ENCODE peak calls at places on chromosomes 3 and 15, in six cellular contexts. B is dorsolateral prefrontal cortex, S is transverse colon, K is tibial artery, X is astrocyte of the cerebellum, G is upper lobe of left lung. R is an unnamed sample.

GRCh38 chr3:141979050-141979671 is 102.7 kb downstream of the ATP1B3 start:
- DNase-seq in X (peak; percentile 62), S (no peak), G (no peak), K (no peak), B (no peak), R (no peak)

GRCh38 chr15:74790080-74790916 is 8.4 kb downstream of the CSK start:
- DNase-seq in S (peak; percentile 68), G (peak; percentile 69), X (peak; percentile 82), B (peak; percentile 81), K (peak; percentile 77), R (no peak)

GRCh38 chr3:130644600-130645232 is 101.9 kb downstream of the PIK3R4 start:
- DNase-seq in G (no peak), K (no peak), S (no peak), B (no peak), X (no peak), R (no peak)

GRCh38 chr3:126124148-126124868 is 40.4 kb upstream of the SLC41A3 start:
- DNase-seq in G (peak; percentile 14), B (peak; percentile 34), K (peak; percentile 41), S (peak; percentile 6), X (no peak), R (no peak)

GRCh38 chr3:44031387-44032380 is 210.0 kb upstream of the TOPAZ1 start:
- DNase-seq in S (no peak), B (no peak), K (no peak), G (no peak), X (peak; percentile 16), R (no peak)

GRCh38 chr15:83848315-83849050 is 194.6 kb downstream of the ADAMTSL3 start:
- DNase-seq in G (no peak), X (no peak), K (no peak), B (no peak), S (no peak), R (no peak)

GRCh38 chr3:159472611-159473010 is 516.0 kb upstream of the IL12A start:
- DNase-seq in G (no peak), B (no peak), X (no peak), S (no peak), K (no peak), R (no peak)

GRCh38 chr3:72011495-72011894 is 226.5 kb upstream of the PROK2 start:
- DNase-seq in K (no peak), S (no peak), G (no peak), B (no peak), X (peak; percentile 55), R (no peak)

GRCh38 chr3:135581806-135582205 is 383.7 kb upstream of the PPP2R3A start:
- DNase-seq in B (no peak), X (no peak), G (no peak), S (no peak), K (no peak), R (no peak)

GRCh38 chr15:69782809-69783208 is 314.9 kb downstream of the TLE3 start:
- DNase-seq in K (no peak), B (no peak), X (no peak), G (no peak), S (no peak), R (no peak)

GRCh38 chr3:126014252-126014651 is 45.3 kb downstream of the ROPN1B start:
- DNase-seq in S (no peak), K (no peak), X (peak; percentile 19), B (no peak), G (no peak), R (no peak)

GRCh38 chr3:184546252-184546651 is 15.3 kb upstream of the EPHB3 start:
- DNase-seq in B (no peak), G (peak; percentile 47), X (no peak), K (peak; percentile 64), S (no peak), R (no peak)

GRCh38 chr3:3827111-3827510 is 27.9 kb downstream of the LRRN1 start:
- DNase-seq in G (no peak), K (no peak), B (no peak), S (no peak), X (no peak), R (no peak)

GRCh38 chr3:11733914-11734313 is 90.2 kb upstream of the VGLL4 start:
- DNase-seq in B (no peak), X (no peak), S (no peak), K (no peak), G (no peak), R (no peak)

GRCh38 chr15:30990451-30991300 is 752 bp downstream of the MTMR10 start:
- DNase-seq in X (no peak), S (peak; percentile 33), K (no peak), G (no peak), B (no peak), R (no peak)

GRCh38 chr15:90911906-90912769 is 9.0 kb downstream of the MAN2A2 start:
- DNase-seq in B (no peak), X (no peak), K (no peak), S (no peak), G (peak; percentile 22), R (no peak)

GRCh38 chr3:34882764-34883163 is 756.6 kb upstream of the ARPP21 start:
- DNase-seq in G (no peak), S (no peak), B (no peak), K (no peak), X (peak; percentile 3), R (no peak)
- TF ChIP-seq CTCF in G (no peak), S (no peak), B (no peak), K (no peak), X (peak; percentile 69), R (peak; percentile 53)

GRCh38 chr3:14216257-14217048 is 37.8 kb downstream of the LSM3 start:
- DNase-seq in K (no peak), B (peak; percentile 73), G (peak; percentile 80), S (no peak), X (peak; percentile 53), R (peak; percentile 68)
- TF ChIP-seq CTCF in K (no peak), B (peak; percentile 10), G (peak; percentile 13), S (no peak), X (peak; percentile 64), R (peak; percentile 62)

GRCh38 chr3:138429665-138430064 is 4.8 kb upstream of the ESYT3 start:
- DNase-seq in B (no peak), G (no peak), K (no peak), S (no peak), X (no peak), R (no peak)

GRCh38 chr3:138423316-138423715 is 11.1 kb upstream of the ESYT3 start:
- DNase-seq in B (no peak), G (no peak), K (no peak), X (no peak), S (no peak), R (no peak)

GRCh38 chr3:138426211-138426610 is 8.2 kb upstream of the ESYT3 start:
- DNase-seq in K (no peak), G (peak; percentile 6), X (no peak), S (no peak), B (no peak), R (no peak)
- TF ChIP-seq CTCF in K (peak; percentile 41), G (no peak), X (peak; percentile 69), S (peak; percentile 10), B (peak; percentile 39), R (no peak)

GRCh38 chr15:77808077-77808476 is 175.4 kb upstream of the LINGO1 start:
- DNase-seq in G (no peak), X (no peak), K (no peak), S (no peak), B (peak; percentile 75), R (no peak)

GRCh38 chr15:77807115-77807514 is 174.4 kb upstream of the LINGO1 start:
- DNase-seq in B (no peak), X (no peak), S (no peak), K (no peak), G (no peak), R (no peak)

GRCh38 chr15:77808581-77809198 is 176.0 kb upstream of the LINGO1 start:
- DNase-seq in K (no peak), S (no peak), G (no peak), X (no peak), B (no peak), R (no peak)

GRCh38 chr15:77803487-77803886 is 170.8 kb upstream of the LINGO1 start:
- DNase-seq in X (no peak), K (no peak), B (no peak), G (no peak), S (no peak), R (no peak)

DNA sequence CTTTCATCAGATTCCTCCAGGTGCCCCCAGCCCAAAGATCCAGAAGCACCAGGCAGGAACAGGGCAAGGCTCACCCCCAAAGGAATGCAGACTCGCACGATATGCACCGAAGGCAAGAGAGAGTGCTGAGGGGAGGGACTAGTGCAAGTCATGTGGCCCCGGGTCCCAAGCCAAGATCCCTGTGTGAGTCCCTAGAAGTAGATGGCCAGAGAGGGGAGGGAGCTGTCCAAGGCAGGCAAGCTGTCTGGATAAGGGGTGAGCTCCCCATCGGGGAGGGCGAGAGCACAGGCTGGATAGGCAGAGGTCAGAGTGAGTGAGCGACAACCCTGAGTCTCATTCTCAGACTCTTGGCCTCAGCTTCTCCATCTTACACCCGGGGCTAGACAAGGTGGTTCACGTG is 171.5 kb upstream of the LINGO1 start:
- DNase-seq in X (no peak), G (no peak), S (no peak), K (no peak), B (no peak), R (no peak)
- TF ChIP-seq CTCF in X (no peak), G (no peak), S (no peak), K (no peak), B (no peak), R (no peak)

GRCh38 chr3:156469456-156469855 is 85.5 kb downstream of the SSR3 start:
- DNase-seq in B (no peak), K (no peak), S (no peak), G (no peak), X (no peak), R (no peak)

GRCh38 chr3:156471431-156471830 is 83.5 kb downstream of the SSR3 start:
- DNase-seq in X (no peak), G (no peak), K (no peak), B (no peak), S (no peak), R (no peak)

GRCh38 chr3:156473341-156473740 is 81.6 kb downstream of the SSR3 start:
- DNase-seq in K (no peak), G (no peak), B (no peak), S (no peak), X (no peak), R (no peak)

GRCh38 chr3:156474560-156475389 is 80.1 kb downstream of the SSR3 start:
- DNase-seq in S (no peak), K (no peak), X (no peak), B (no peak), G (no peak), R (peak; percentile 44)

DNA sequence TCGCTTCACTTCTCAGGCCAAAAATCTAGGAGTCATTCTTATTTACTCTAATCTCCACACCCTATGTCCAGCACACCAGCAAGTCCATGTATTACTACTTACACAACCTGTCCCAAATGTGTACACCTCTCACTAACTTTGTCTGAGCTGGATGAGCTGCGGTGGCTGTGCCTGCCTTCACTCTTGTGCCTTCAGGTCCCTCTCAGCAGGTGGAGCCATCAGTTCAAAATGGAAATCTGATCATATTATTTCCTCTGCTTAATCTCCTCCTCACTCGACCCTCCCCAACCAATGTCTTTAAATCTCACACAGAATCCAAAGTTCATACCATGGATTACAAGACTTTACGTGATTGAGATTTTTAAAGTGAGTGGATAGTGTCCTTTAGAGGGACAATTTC is 82.8 kb downstream of the SSR3 start:
- DNase-seq in G (no peak), S (no peak), X (no peak), K (no peak), B (no peak), R (no peak)
- TF ChIP-seq CTCF in G (no peak), S (no peak), X (no peak), K (no peak), B (no peak), R (no peak)